ENCODE peak calls at places on chromosomes 11 and 22, in seven cellular contexts. X is tibial nerve; O is IMR-90; A is BJ; D is mesenchymal stem cell; K is naive thymus-derived CD4-positive, alpha-beta T cell; S is cardiac muscle cell. I is an unnamed sample. For H3K36me3, the result is how much of the 10 kb centered on the place peaks cover.

GRCh38 chr22:46966495-46966845 is 204.0 kb downstream of the TBC1D22A start:
- DNase-seq in S (peak), K (no peak), D (no peak), X (no peak), A (no peak), O (peak), I (no peak)

GRCh38 chr11:120137611-120138521 is at the start of gene TRIM29:
- DNase-seq in D (no peak), X (peak), O (no peak), A (no peak), K (no peak), S (no peak), I (no peak)

GRCh38 chr11:58780578-58780977 is 48.8 kb upstream of the GLYAT start:
- DNase-seq in A (no peak), D (no peak), X (no peak), O (no peak), S (no peak), K (no peak), I (no peak)

GRCh38 chr22:50621491-50621880 is 6.5 kb downstream of the ARSA start:
- DNase-seq in X (no peak), O (no peak), A (no peak), K (peak), S (no peak), D (no peak), I (no peak)

GRCh38 chr11:108221401-108221800 is 1.0 kb downstream of the NPAT start:
- DNase-seq in S (peak), D (peak), X (no peak), A (no peak), K (no peak), O (peak), I (no peak)

GRCh38 chr11:112756166-112756565 is 205.1 kb upstream of the NCAM1 start:
- DNase-seq in X (no peak), O (no peak), D (no peak), S (no peak), A (no peak), K (no peak), I (no peak)

GRCh38 chr11:35418282-35418846 is 994 bp downstream of the SLC1A2 start:
- DNase-seq in S (no peak), A (no peak), X (no peak), K (no peak), O (no peak), D (peak), I (no peak)

GRCh38 chr22:24697671-24698082 is 76.8 kb downstream of the PIWIL3 start:
- DNase-seq in A (no peak), X (peak), K (no peak), S (no peak), D (no peak), O (no peak), I (no peak)

GRCh38 chr22:21015051-21016006 is at the start of gene P2RX6:
- DNase-seq in O (peak), S (no peak), D (peak), K (no peak), A (no peak), X (no peak), I (no peak)

GRCh38 chr11:128643661-128644060 is 50.2 kb upstream of the FLI1 start:
- DNase-seq in O (no peak), S (no peak), X (no peak), D (no peak), K (no peak), A (no peak), I (no peak)

GRCh38 chr11:122711831-122712378 is 56.4 kb downstream of the UBASH3B start:
- DNase-seq in K (no peak), O (no peak), X (no peak), A (no peak), S (peak), D (peak), I (no peak)

GRCh38 chr11:56624661-56625110 is 10.0 kb upstream of the OR5M1 start:
- DNase-seq in A (no peak), K (no peak), X (no peak), D (peak), S (peak), O (peak), I (peak)

GRCh38 chr11:113242767-113243397 is 71.5 kb upstream of the TTC12 start:
- DNase-seq in O (peak), X (peak), S (peak), D (peak), A (no peak), K (no peak), I (no peak)

GRCh38 chr11:72234920-72235319 is 9.1 kb downstream of the PHOX2A start:
- DNase-seq in X (no peak), A (no peak), O (no peak), S (no peak), K (no peak), D (no peak), I (no peak)
- H3K36me3 ChIP-seq in X (half or more), A (half or more), O (half or more), S (half or more), K (half or more), D (half or more), I (under half)

DNA sequence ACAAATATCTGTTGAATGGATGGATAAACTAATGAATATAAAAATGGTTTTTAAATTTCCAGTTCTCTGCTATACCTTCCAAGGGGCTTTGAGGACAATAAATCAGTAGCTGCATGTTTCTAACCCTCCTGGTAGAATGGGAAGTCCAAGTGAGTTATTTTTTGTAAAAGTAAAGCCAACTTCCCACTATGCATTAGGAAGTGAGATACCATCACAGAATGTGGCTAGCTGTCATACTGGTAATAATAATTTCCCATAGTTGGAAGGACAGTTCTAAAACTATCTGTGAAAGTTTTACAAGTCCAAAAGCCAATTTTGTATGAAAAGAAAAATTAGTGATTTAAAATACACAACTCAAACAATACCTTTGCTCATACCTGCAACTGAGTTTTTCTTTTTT is 50.0 kb downstream of the TMEM123 start:
- DNase-seq in A (no peak), O (no peak), K (no peak), X (no peak), D (no peak), S (no peak), I (no peak)
- H3K36me3 ChIP-seq in A (under half), O (under half), K (under half), X (half or more), D (under half), S (under half), I (under half)

GRCh38 chr11:72982286-72982685 is 159.8 kb downstream of the FCHSD2 start:
- DNase-seq in X (no peak), D (no peak), O (no peak), A (no peak), K (no peak), S (no peak), I (no peak)
- H3K36me3 ChIP-seq in X (under half), D (under half), O (under half), A (under half), K (under half), S (under half), I (half or more)

GRCh38 chr11:123725995-123726655 is 15.3 kb downstream of the ZNF202 start:
- DNase-seq in X (no peak), O (no peak), A (no peak), K (no peak), S (no peak), D (no peak), I (no peak)

DNA sequence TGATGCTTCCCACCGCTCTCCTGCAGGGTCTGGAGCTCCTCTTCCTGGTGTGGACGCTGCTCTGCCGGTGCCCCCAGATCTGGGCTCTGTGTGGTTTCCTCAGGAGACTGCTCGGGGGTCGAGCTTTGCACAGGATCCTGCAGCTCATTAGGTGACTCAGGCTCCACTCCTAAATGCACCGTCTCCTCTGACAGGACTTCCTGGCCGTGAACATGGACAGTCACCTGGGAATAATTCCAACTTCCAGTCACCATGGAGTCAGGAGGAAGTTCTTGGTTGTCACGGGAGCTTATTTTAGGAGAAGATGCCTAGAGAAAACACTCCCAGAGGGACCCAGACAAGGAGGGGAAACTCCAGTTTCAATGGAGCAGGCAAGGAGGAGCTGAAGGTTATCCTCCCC is 11.9 kb downstream of the ZNF202 start:
- DNase-seq in X (no peak), O (peak), A (no peak), K (no peak), D (no peak), S (no peak), I (no peak)
- H3K36me3 ChIP-seq in X (half or more), O (half or more), A (under half), K (half or more), D (half or more), S (half or more), I (half or more)

DNA sequence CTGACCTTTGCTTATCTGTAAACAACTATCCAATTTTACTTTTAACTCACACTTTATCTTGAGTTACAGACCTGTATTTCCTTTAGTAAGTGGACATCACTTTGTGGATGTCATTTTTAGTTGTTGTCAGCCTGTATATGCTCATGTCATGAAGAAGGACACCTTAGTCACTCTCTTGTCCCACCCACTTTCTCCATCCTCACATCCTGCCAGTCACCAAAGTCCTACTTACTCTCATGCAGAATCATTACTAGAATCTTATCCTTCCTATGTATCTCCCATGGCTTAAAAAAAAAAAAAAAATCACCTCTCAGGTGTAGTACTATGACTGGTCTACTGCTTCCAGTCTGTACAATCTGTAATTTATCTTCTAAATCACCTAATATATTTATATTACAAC is 43.3 kb downstream of the SESN3 start:
- DNase-seq in A (no peak), S (no peak), O (no peak), X (no peak), D (no peak), K (no peak), I (no peak)
- H3K36me3 ChIP-seq in A (under half), S (under half), O (under half), X (under half), D (under half), K (under half), I (under half)

GRCh38 chr11:117361432-117361831 is 33.8 kb downstream of the CEP164 start:
- DNase-seq in K (no peak), S (no peak), X (no peak), D (no peak), O (no peak), A (no peak), I (no peak)

GRCh38 chr11:117354550-117354949 is 26.9 kb downstream of the CEP164 start:
- DNase-seq in A (no peak), K (no peak), O (no peak), S (no peak), X (no peak), D (no peak), I (no peak)

DNA sequence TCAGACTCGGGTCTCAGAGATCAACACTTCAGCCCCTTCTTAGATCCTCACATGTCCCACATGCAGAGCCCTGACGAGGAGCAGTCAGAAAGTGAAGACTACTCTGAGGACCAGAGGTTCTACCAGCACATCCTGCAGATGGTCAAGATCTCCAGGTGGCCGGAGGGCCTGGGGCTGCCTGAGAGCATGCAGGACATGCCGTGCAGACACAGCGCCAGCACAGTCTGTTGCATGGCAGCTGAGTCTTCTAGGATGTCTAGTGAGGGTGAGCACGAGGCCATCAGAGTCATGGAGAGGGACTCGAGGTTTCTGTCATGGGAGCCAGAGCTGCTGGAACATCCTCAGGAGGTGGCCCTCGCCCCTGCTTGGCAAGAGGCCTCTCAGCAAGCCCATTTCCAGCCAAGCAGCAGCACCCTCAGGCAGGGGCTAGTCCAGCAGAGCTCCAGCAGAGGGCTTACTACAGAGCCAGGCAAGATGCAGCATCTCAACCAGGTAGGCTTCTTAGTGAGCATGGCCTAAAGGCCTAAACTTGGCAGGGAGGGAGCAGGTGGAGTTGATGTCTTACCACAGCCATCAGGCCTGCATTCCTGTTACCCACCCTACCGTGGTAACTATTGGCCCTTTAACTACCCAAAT is 28.6 kb downstream of the CEP164 start:
- DNase-seq in X (no peak), S (no peak), K (no peak), A (no peak), O (no peak), D (no peak), I (no peak)
- H3K36me3 ChIP-seq in X (half or more), S (under half), K (half or more), A (under half), O (under half), D (under half), I (under half)

GRCh38 chr22:31088233-31088986 is 7.3 kb downstream of the SMTN start:
- DNase-seq in S (no peak), X (no peak), O (no peak), D (no peak), A (no peak), K (no peak), I (no peak)
- H3K36me3 ChIP-seq in S (under half), X (half or more), O (half or more), D (half or more), A (under half), K (under half), I (under half)

GRCh38 chr11:67419330-67420049 is 4.0 kb downstream of the CARNS1 start:
- DNase-seq in A (no peak), O (no peak), K (no peak), S (no peak), X (no peak), D (no peak), I (no peak)
- H3K36me3 ChIP-seq in A (under half), O (under half), K (under half), S (under half), X (under half), D (under half), I (under half)

GRCh38 chr11:12936200-12936599 is 72.9 kb upstream of the RASSF10 start:
- DNase-seq in X (no peak), A (no peak), S (peak), O (no peak), K (no peak), D (no peak), I (no peak)
- H3K36me3 ChIP-seq in X (half or more), A (under half), S (under half), O (under half), K (under half), D (under half), I (half or more)

I was measured in SK-N-MC.